ENCODE peak calls at places on chromosomes 13 and 19, in eight cellular contexts. One of them, this sample, is unnamed.

GRCh38 chr13:97043302-97043701 is 49.0 kb upstream of the OXGR1 start:
- DNase-seq in BE2C: no peak
- DNase-seq in right cardiac atrium: no peak
- DNase-seq in cardiac muscle cell: no peak
- DNase-seq in tibial artery: no peak
- DNase-seq in body of pancreas: no peak
- DNase-seq in OCI-LY7: no peak
- DNase-seq in aorta: no peak
- DNase-seq in this sample: no peak

GRCh38 chr13:51425410-51426042 is 27.3 kb downstream of the INTS6 start:
- DNase-seq in right cardiac atrium: no peak
- DNase-seq in BE2C: no peak
- DNase-seq in OCI-LY7: no peak
- DNase-seq in tibial artery: no peak
- DNase-seq in aorta: no peak
- DNase-seq in cardiac muscle cell: no peak
- DNase-seq in body of pancreas: no peak
- DNase-seq in this sample: no peak

GRCh38 chr19:46081928-46082727 is 41.3 kb upstream of the IGFL4 start:
- DNase-seq in aorta: no peak
- DNase-seq in body of pancreas: peak; percentile 55
- DNase-seq in OCI-LY7: peak; percentile 48
- DNase-seq in BE2C: peak; percentile 43
- DNase-seq in tibial artery: no peak
- DNase-seq in right cardiac atrium: no peak
- DNase-seq in cardiac muscle cell: peak; percentile 69
- DNase-seq in this sample: peak; percentile 35

GRCh38 chr13:45167611-45168554 is 33.0 kb downstream of the KCTD4 start:
- DNase-seq in cardiac muscle cell: no peak
- DNase-seq in OCI-LY7: no peak
- DNase-seq in BE2C: no peak
- DNase-seq in aorta: no peak
- DNase-seq in tibial artery: no peak
- DNase-seq in body of pancreas: peak; percentile 85
- DNase-seq in right cardiac atrium: peak; percentile 19
- DNase-seq in this sample: peak; percentile 76

GRCh38 chr13:101730420-101731000 is 278.0 kb downstream of the ITGBL1 start:
- DNase-seq in body of pancreas: no peak
- DNase-seq in aorta: no peak
- DNase-seq in tibial artery: no peak
- DNase-seq in BE2C: no peak
- DNase-seq in right cardiac atrium: no peak
- DNase-seq in OCI-LY7: no peak
- DNase-seq in cardiac muscle cell: no peak
- DNase-seq in this sample: no peak

GRCh38 chr19:3852614-3853254 is 16.1 kb downstream of the ZFR2 start:
- DNase-seq in right cardiac atrium: no peak
- DNase-seq in tibial artery: no peak
- DNase-seq in BE2C: peak; percentile 38
- DNase-seq in cardiac muscle cell: no peak
- DNase-seq in body of pancreas: no peak
- DNase-seq in aorta: no peak
- DNase-seq in OCI-LY7: peak; percentile 14
- DNase-seq in this sample: peak; percentile 41

GRCh38 chr13:85266331-85266730 is 532.9 kb downstream of the SLITRK6 start:
- DNase-seq in body of pancreas: no peak
- DNase-seq in BE2C: peak; percentile 55
- DNase-seq in OCI-LY7: no peak
- DNase-seq in right cardiac atrium: no peak
- DNase-seq in tibial artery: no peak
- DNase-seq in aorta: no peak
- DNase-seq in cardiac muscle cell: no peak
- DNase-seq in this sample: no peak

GRCh38 chr19:10009269-10009665 is 1.0 kb downstream of the COL5A3 start:
- DNase-seq in body of pancreas: peak; percentile 58
- DNase-seq in right cardiac atrium: peak; percentile 85
- DNase-seq in aorta: peak; percentile 89
- DNase-seq in cardiac muscle cell: peak; percentile 80
- DNase-seq in tibial artery: peak; percentile 49
- DNase-seq in BE2C: no peak
- DNase-seq in OCI-LY7: no peak
- DNase-seq in this sample: peak; percentile 61

GRCh38 chr13:82447452-82448030 is 1434.7 kb downstream of the SLITRK1 start:
- DNase-seq in body of pancreas: no peak
- DNase-seq in tibial artery: no peak
- DNase-seq in right cardiac atrium: no peak
- DNase-seq in OCI-LY7: no peak
- DNase-seq in BE2C: no peak
- DNase-seq in aorta: no peak
- DNase-seq in cardiac muscle cell: no peak
- DNase-seq in this sample: no peak

GRCh38 chr19:46878613-46879375 is 18.0 kb downstream of the ARHGAP35 start:
- DNase-seq in body of pancreas: no peak
- DNase-seq in cardiac muscle cell: no peak
- DNase-seq in right cardiac atrium: no peak
- DNase-seq in tibial artery: no peak
- DNase-seq in aorta: no peak
- DNase-seq in BE2C: no peak
- DNase-seq in OCI-LY7: no peak
- DNase-seq in this sample: no peak

GRCh38 chr19:31436121-31436776 is 87.0 kb upstream of the TSHZ3 start:
- DNase-seq in aorta: no peak
- DNase-seq in tibial artery: no peak
- DNase-seq in right cardiac atrium: no peak
- DNase-seq in body of pancreas: no peak
- DNase-seq in cardiac muscle cell: no peak
- DNase-seq in OCI-LY7: no peak
- DNase-seq in BE2C: no peak
- DNase-seq in this sample: no peak

GRCh38 chr19:32702010-32702409 is 10.4 kb downstream of the NUDT19 start:
- DNase-seq in BE2C: no peak
- DNase-seq in aorta: no peak
- DNase-seq in OCI-LY7: no peak
- DNase-seq in body of pancreas: peak; percentile 27
- DNase-seq in tibial artery: no peak
- DNase-seq in cardiac muscle cell: no peak
- DNase-seq in right cardiac atrium: no peak
- DNase-seq in this sample: no peak

GRCh38 chr19:40281381-40282208 is 3.5 kb downstream of the AKT2 start:
- DNase-seq in body of pancreas: no peak
- DNase-seq in aorta: peak; percentile 51
- DNase-seq in right cardiac atrium: no peak
- DNase-seq in OCI-LY7: peak; percentile 64
- DNase-seq in cardiac muscle cell: no peak
- DNase-seq in tibial artery: no peak
- DNase-seq in BE2C: no peak
- DNase-seq in this sample: no peak

GRCh38 chr19:33898062-33898677 is 101.5 kb downstream of the KCTD15 start:
- DNase-seq in aorta: no peak
- DNase-seq in BE2C: no peak
- DNase-seq in OCI-LY7: no peak
- DNase-seq in tibial artery: no peak
- DNase-seq in cardiac muscle cell: no peak
- DNase-seq in right cardiac atrium: no peak
- DNase-seq in body of pancreas: no peak
- DNase-seq in this sample: no peak
- H3K4me1 ChIP-seq in aorta: no peaks in the 10 kb centered on the region
- H3K4me1 ChIP-seq in BE2C: no peaks in the 10 kb centered on the region
- H3K4me1 ChIP-seq in OCI-LY7: no peaks in the 10 kb centered on the region
- H3K4me1 ChIP-seq in tibial artery: no peaks in the 10 kb centered on the region
- H3K4me1 ChIP-seq in cardiac muscle cell: no peaks in the 10 kb centered on the region
- H3K4me1 ChIP-seq in right cardiac atrium: peaks cover 3% of the 10 kb centered on the region
- H3K4me1 ChIP-seq in body of pancreas: peaks cover 25% of the 10 kb centered on the region
- H3K4me1 ChIP-seq in this sample: no peaks in the 10 kb centered on the region

DNA sequence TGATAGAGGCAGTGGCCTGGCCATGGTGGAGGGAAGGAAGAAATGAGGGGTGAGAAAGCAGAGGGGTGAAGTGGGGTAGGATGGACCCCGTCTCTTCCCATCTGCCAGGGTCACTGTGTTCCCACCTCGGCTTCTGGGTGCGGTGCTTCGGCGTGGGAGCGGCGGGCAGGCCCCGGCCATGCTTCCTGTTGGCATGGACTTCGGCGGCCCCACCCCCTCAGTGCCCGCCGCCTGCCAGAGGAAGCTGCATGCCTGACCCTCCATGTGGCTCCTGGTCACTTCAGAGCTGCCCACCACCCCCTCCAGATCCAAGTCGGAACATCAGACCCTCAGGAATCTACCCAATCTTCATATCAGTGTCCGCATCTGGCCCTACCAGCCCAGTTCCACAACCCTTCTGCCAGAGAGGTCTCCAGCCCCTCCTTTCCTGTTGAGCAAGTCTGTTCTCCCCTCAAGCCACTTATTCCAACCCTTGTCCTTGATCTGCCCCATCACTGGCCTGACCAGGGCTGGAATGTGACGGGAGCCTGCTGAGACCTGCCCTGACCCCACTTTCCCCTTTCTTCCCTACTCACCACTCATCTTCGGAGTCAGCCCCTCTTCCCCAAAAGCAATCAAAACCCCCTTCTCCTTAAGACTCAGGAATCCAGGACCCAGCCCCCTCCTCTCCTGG is 1.5 kb downstream of the KCNN4 start:
- DNase-seq in body of pancreas: no peak
- DNase-seq in right cardiac atrium: no peak
- DNase-seq in cardiac muscle cell: no peak
- DNase-seq in tibial artery: no peak
- DNase-seq in BE2C: no peak
- DNase-seq in OCI-LY7: no peak
- DNase-seq in aorta: no peak
- DNase-seq in this sample: peak; percentile 82
- H3K4me1 ChIP-seq in body of pancreas: peaks cover 8% of the 10 kb centered on the region
- H3K4me1 ChIP-seq in right cardiac atrium: no peaks in the 10 kb centered on the region
- H3K4me1 ChIP-seq in cardiac muscle cell: peaks cover 4% of the 10 kb centered on the region
- H3K4me1 ChIP-seq in tibial artery: peaks cover 16% of the 10 kb centered on the region
- H3K4me1 ChIP-seq in BE2C: no peaks in the 10 kb centered on the region
- H3K4me1 ChIP-seq in OCI-LY7: peaks cover 80% of the 10 kb centered on the region
- H3K4me1 ChIP-seq in aorta: no peaks in the 10 kb centered on the region
- H3K4me1 ChIP-seq in this sample: peaks cover 20% of the 10 kb centered on the region

GRCh38 chr13:77312311-77312710 is 14.6 kb downstream of the MYCBP2 start:
- DNase-seq in aorta: no peak
- DNase-seq in right cardiac atrium: no peak
- DNase-seq in BE2C: no peak
- DNase-seq in OCI-LY7: no peak
- DNase-seq in body of pancreas: no peak
- DNase-seq in tibial artery: no peak
- DNase-seq in cardiac muscle cell: no peak
- DNase-seq in this sample: no peak
- H3K4me1 ChIP-seq in aorta: peaks cover 10% of the 10 kb centered on the region
- H3K4me1 ChIP-seq in right cardiac atrium: peaks cover 7% of the 10 kb centered on the region
- H3K4me1 ChIP-seq in BE2C: no peaks in the 10 kb centered on the region
- H3K4me1 ChIP-seq in OCI-LY7: peaks cover 25% of the 10 kb centered on the region
- H3K4me1 ChIP-seq in body of pancreas: peaks cover 22% of the 10 kb centered on the region
- H3K4me1 ChIP-seq in tibial artery: peaks cover 66% of the 10 kb centered on the region
- H3K4me1 ChIP-seq in cardiac muscle cell: no peaks in the 10 kb centered on the region
- H3K4me1 ChIP-seq in this sample: no peaks in the 10 kb centered on the region

DNA sequence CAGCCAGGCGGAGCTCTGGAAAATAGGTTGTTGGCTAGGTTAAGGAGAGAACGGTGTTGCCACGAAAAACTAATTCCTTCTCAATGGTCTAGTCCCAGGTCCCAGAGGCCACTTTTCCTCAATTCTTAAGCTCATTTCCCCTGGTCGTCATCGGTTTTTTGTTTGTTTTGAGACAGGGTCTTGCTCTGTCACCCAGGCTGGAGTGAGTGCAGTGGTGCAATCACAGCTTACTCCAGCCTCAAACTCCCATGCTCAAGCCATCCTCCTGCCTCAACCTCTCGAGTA is 1.2 kb downstream of the SF3A2 start:
- DNase-seq in body of pancreas: no peak
- DNase-seq in aorta: no peak
- DNase-seq in BE2C: no peak
- DNase-seq in tibial artery: no peak
- DNase-seq in OCI-LY7: no peak
- DNase-seq in cardiac muscle cell: no peak
- DNase-seq in right cardiac atrium: no peak
- DNase-seq in this sample: no peak
- H3K4me1 ChIP-seq in body of pancreas: peaks cover 78% of the 10 kb centered on the region
- H3K4me1 ChIP-seq in aorta: no peaks in the 10 kb centered on the region
- H3K4me1 ChIP-seq in BE2C: no peaks in the 10 kb centered on the region
- H3K4me1 ChIP-seq in tibial artery: peaks cover 75% of the 10 kb centered on the region
- H3K4me1 ChIP-seq in OCI-LY7: peaks cover 62% of the 10 kb centered on the region
- H3K4me1 ChIP-seq in cardiac muscle cell: peaks cover 29% of the 10 kb centered on the region
- H3K4me1 ChIP-seq in right cardiac atrium: peaks cover 24% of the 10 kb centered on the region
- H3K4me1 ChIP-seq in this sample: peaks cover 32% of the 10 kb centered on the region

GRCh38 chr19:13027031-13027430 is 31.8 kb downstream of the NFIX start:
- DNase-seq in tibial artery: no peak
- DNase-seq in right cardiac atrium: no peak
- DNase-seq in cardiac muscle cell: no peak
- DNase-seq in BE2C: no peak
- DNase-seq in aorta: no peak
- DNase-seq in OCI-LY7: no peak
- DNase-seq in body of pancreas: no peak
- DNase-seq in this sample: no peak
- H3K4me1 ChIP-seq in tibial artery: peaks cover 94% of the 10 kb centered on the region
- H3K4me1 ChIP-seq in right cardiac atrium: peaks cover 22% of the 10 kb centered on the region
- H3K4me1 ChIP-seq in cardiac muscle cell: peaks cover 4% of the 10 kb centered on the region
- H3K4me1 ChIP-seq in BE2C: peaks cover 13% of the 10 kb centered on the region
- H3K4me1 ChIP-seq in aorta: peaks cover 7% of the 10 kb centered on the region
- H3K4me1 ChIP-seq in OCI-LY7: no peaks in the 10 kb centered on the region
- H3K4me1 ChIP-seq in body of pancreas: peaks cover 58% of the 10 kb centered on the region
- H3K4me1 ChIP-seq in this sample: peaks cover 6% of the 10 kb centered on the region